ENCODE peak calls at places on chromosomes 6 and 20, in four cellular contexts. One of them, this sample, is unnamed.

GRCh38 chr6:23180504-23181293 is 611.3 kb downstream of the HDGFL1 start:
- DNase-seq in cardiac muscle cell: peak; percentile 93
- DNase-seq in HAP-1: peak; percentile 92
- DNase-seq in ascending aorta: no peak
- DNase-seq in this sample: peak; percentile 44

GRCh38 chr6:143210420-143210819 is 149.7 kb downstream of the AIG1 start:
- DNase-seq in cardiac muscle cell: no peak
- DNase-seq in HAP-1: no peak
- DNase-seq in ascending aorta: no peak
- DNase-seq in this sample: no peak

GRCh38 chr20:38671186-38671585 is 53.1 kb upstream of the SLC32A1 start:
- DNase-seq in cardiac muscle cell: no peak
- DNase-seq in ascending aorta: no peak
- DNase-seq in HAP-1: no peak
- DNase-seq in this sample: no peak

GRCh38 chr6:91088515-91088914 is 501.6 kb upstream of the MAP3K7 start:
- DNase-seq in HAP-1: no peak
- DNase-seq in ascending aorta: no peak
- DNase-seq in cardiac muscle cell: no peak
- DNase-seq in this sample: no peak

GRCh38 chr6:13545885-13546284 is 28.5 kb upstream of the SIRT5 start:
- DNase-seq in cardiac muscle cell: no peak
- DNase-seq in HAP-1: no peak
- DNase-seq in ascending aorta: no peak
- DNase-seq in this sample: no peak

GRCh38 chr6:79808846-79809245 is 138.5 kb downstream of the ELOVL4 start:
- DNase-seq in ascending aorta: no peak
- DNase-seq in HAP-1: no peak
- DNase-seq in cardiac muscle cell: no peak
- DNase-seq in this sample: no peak

GRCh38 chr20:35539756-35540212 is 2.1 kb upstream of the ERGIC3 start:
- DNase-seq in HAP-1: peak; percentile 67
- DNase-seq in ascending aorta: no peak
- DNase-seq in cardiac muscle cell: peak; percentile 47
- DNase-seq in this sample: peak; percentile 94

GRCh38 chr6:135162678-135163439 is 18.2 kb upstream of the MYB start:
- DNase-seq in cardiac muscle cell: peak; percentile 54
- DNase-seq in ascending aorta: no peak
- DNase-seq in HAP-1: peak; percentile 32
- DNase-seq in this sample: peak; percentile 67

GRCh38 chr6:88663801-88664200 is 299.6 kb downstream of the RNGTT start:
- DNase-seq in ascending aorta: no peak
- DNase-seq in HAP-1: no peak
- DNase-seq in cardiac muscle cell: no peak
- DNase-seq in this sample: no peak

GRCh38 chr6:34531580-34532201 is 24.4 kb downstream of the SPDEF start:
- DNase-seq in ascending aorta: no peak
- DNase-seq in HAP-1: no peak
- DNase-seq in cardiac muscle cell: peak; percentile 82
- DNase-seq in this sample: peak; percentile 54

GRCh38 chr6:2917065-2917464 is 14.0 kb upstream of the SERPINB9 start:
- DNase-seq in ascending aorta: peak; percentile 15
- DNase-seq in HAP-1: peak; percentile 61
- DNase-seq in cardiac muscle cell: no peak
- DNase-seq in this sample: no peak

GRCh38 chr6:21922086-21922485 is 328.5 kb downstream of the SOX4 start:
- DNase-seq in ascending aorta: no peak
- DNase-seq in HAP-1: peak; percentile 86
- DNase-seq in cardiac muscle cell: no peak
- DNase-seq in this sample: no peak

GRCh38 chr20:23147964-23148720 is 62.0 kb upstream of the CD93 start:
- DNase-seq in cardiac muscle cell: peak; percentile 53
- DNase-seq in HAP-1: no peak
- DNase-seq in ascending aorta: peak; percentile 95
- DNase-seq in this sample: no peak

GRCh38 chr20:59829415-59830106 is 103.9 kb downstream of the SYCP2 start:
- DNase-seq in HAP-1: no peak
- DNase-seq in ascending aorta: peak; percentile 53
- DNase-seq in cardiac muscle cell: no peak
- DNase-seq in this sample: no peak

GRCh38 chr6:156910938-156911337 is 133.8 kb downstream of the ARID1B start:
- DNase-seq in cardiac muscle cell: no peak
- DNase-seq in HAP-1: no peak
- DNase-seq in ascending aorta: no peak
- DNase-seq in this sample: no peak

GRCh38 chr6:105326838-105327745 is 75.8 kb downstream of the PREP start:
- DNase-seq in ascending aorta: no peak
- DNase-seq in HAP-1: no peak
- DNase-seq in cardiac muscle cell: no peak
- DNase-seq in this sample: no peak

GRCh38 chr6:140372064-140372463 is 997.6 kb upstream of the CITED2 start:
- DNase-seq in cardiac muscle cell: no peak
- DNase-seq in ascending aorta: no peak
- DNase-seq in HAP-1: no peak
- DNase-seq in this sample: no peak

GRCh38 chr6:106790146-106790770 is 160.9 kb downstream of the QRSL1 start:
- DNase-seq in HAP-1: no peak
- DNase-seq in ascending aorta: no peak
- DNase-seq in cardiac muscle cell: no peak
- DNase-seq in this sample: no peak

GRCh38 chr6:6546318-6547110 is 42.0 kb upstream of the LY86 start:
- DNase-seq in HAP-1: no peak
- DNase-seq in ascending aorta: peak; percentile 66
- DNase-seq in cardiac muscle cell: peak; percentile 41
- DNase-seq in this sample: peak; percentile 76

GRCh38 chr20:49320460-49320859 is 42.6 kb upstream of the ZNFX1 start:
- DNase-seq in HAP-1: peak; percentile 21
- DNase-seq in cardiac muscle cell: peak; percentile 74
- DNase-seq in ascending aorta: no peak
- DNase-seq in this sample: peak; percentile 55

GRCh38 chr20:49230575-49231211 is 11.5 kb downstream of the DDX27 start:
- DNase-seq in HAP-1: no peak
- DNase-seq in ascending aorta: no peak
- DNase-seq in cardiac muscle cell: peak; percentile 48
- DNase-seq in this sample: peak; percentile 93

GRCh38 chr6:149234051-149234962 is 83.2 kb upstream of the TAB2 start:
- DNase-seq in cardiac muscle cell: no peak
- DNase-seq in ascending aorta: no peak
- DNase-seq in HAP-1: no peak
- DNase-seq in this sample: no peak

GRCh38 chr20:54398814-54399213 is 76.6 kb upstream of the DOK5 start:
- DNase-seq in ascending aorta: no peak
- DNase-seq in HAP-1: no peak
- DNase-seq in cardiac muscle cell: no peak
- DNase-seq in this sample: no peak

GRCh38 chr6:117290173-117290834 is 24.9 kb downstream of the VGLL2 start:
- DNase-seq in cardiac muscle cell: no peak
- DNase-seq in HAP-1: no peak
- DNase-seq in ascending aorta: no peak
- DNase-seq in this sample: no peak

GRCh38 chr20:39823239-39823638 is 861.1 kb downstream of the DHX35 start:
- DNase-seq in ascending aorta: no peak
- DNase-seq in HAP-1: no peak
- DNase-seq in cardiac muscle cell: peak; percentile 70
- DNase-seq in this sample: no peak

GRCh38 chr6:10042280-10042679 is 372.6 kb downstream of the TFAP2A start:
- DNase-seq in cardiac muscle cell: no peak
- DNase-seq in ascending aorta: no peak
- DNase-seq in HAP-1: no peak
- DNase-seq in this sample: no peak

GRCh38 chr20:61879303-61879620 is 186.4 kb downstream of the TAF4 start:
- DNase-seq in ascending aorta: no peak
- DNase-seq in cardiac muscle cell: no peak
- DNase-seq in HAP-1: no peak
- DNase-seq in this sample: no peak

GRCh38 chr6:82057846-82058554 is 189.5 kb downstream of the IBTK start:
- DNase-seq in ascending aorta: no peak
- DNase-seq in HAP-1: no peak
- DNase-seq in cardiac muscle cell: peak; percentile 79
- DNase-seq in this sample: no peak
- H3K4me3 ChIP-seq in ascending aorta: no peak overlapping the region
- H3K4me3 ChIP-seq in HAP-1: no peak overlapping the region
- H3K4me3 ChIP-seq in cardiac muscle cell: no peak overlapping the region
- H3K4me3 ChIP-seq in this sample: no peak overlapping the region

DNA sequence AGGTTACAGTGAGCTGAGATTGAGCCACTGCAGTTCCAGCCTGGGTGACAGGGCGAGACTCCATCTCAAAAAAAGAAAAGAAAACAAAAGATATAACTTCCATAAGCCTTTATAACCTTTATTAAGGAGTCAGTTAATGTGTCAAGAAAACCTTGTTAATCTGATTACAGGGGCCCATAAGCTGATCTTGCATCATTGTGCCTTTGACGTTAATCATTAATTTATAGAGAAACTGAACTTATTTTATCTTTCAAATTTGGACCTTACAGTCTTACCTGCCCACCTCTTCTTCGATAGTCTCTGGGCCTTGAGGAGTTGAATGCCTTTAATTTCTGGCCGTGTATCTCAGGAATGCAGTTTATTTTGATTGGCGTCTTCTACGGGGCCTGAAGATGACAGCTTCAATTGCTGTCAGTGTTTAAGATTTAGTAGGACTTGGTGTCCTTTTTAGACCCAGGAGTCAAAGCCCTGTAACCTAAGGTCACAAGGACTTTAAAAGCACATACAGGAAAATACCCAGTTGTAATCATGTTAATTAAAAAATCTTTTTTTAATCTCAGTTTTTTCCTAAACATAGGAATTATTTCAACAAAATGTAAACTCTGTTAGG is 5.8 kb downstream of the ACOT13 start:
- DNase-seq in HAP-1: no peak
- DNase-seq in ascending aorta: no peak
- DNase-seq in cardiac muscle cell: no peak
- DNase-seq in this sample: no peak
- H3K9me3 ChIP-seq in HAP-1: peaks cover 10% of the 10 kb centered on the region
- H3K9me3 ChIP-seq in ascending aorta: no peaks in the 10 kb centered on the region
- H3K9me3 ChIP-seq in cardiac muscle cell: no peaks in the 10 kb centered on the region
- H3K9me3 ChIP-seq in this sample: peaks cover 32% of the 10 kb centered on the region

GRCh38 chr6:28774292-28775051 is 149.3 kb downstream of the TRIM27 start:
- DNase-seq in cardiac muscle cell: no peak
- DNase-seq in ascending aorta: no peak
- DNase-seq in HAP-1: no peak
- DNase-seq in this sample: no peak

GRCh38 chr6:28775052-28775376 is 148.8 kb downstream of the TRIM27 start:
- DNase-seq in cardiac muscle cell: no peak
- DNase-seq in ascending aorta: no peak
- DNase-seq in HAP-1: no peak
- DNase-seq in this sample: no peak

GRCh38 chr6:28770732-28771131 is 153.1 kb downstream of the TRIM27 start:
- DNase-seq in cardiac muscle cell: no peak
- DNase-seq in ascending aorta: no peak
- DNase-seq in HAP-1: no peak
- DNase-seq in this sample: no peak

GRCh38 chr6:28771401-28772267 is 152.2 kb downstream of the TRIM27 start:
- DNase-seq in ascending aorta: no peak
- DNase-seq in cardiac muscle cell: no peak
- DNase-seq in HAP-1: no peak
- DNase-seq in this sample: peak; percentile 47

GRCh38 chr6:28772480-28773381 is 151.1 kb downstream of the TRIM27 start:
- DNase-seq in ascending aorta: no peak
- DNase-seq in cardiac muscle cell: no peak
- DNase-seq in HAP-1: no peak
- DNase-seq in this sample: no peak
- H3K27me3 ChIP-seq in ascending aorta: peaks cover 8% of the 10 kb centered on the region
- H3K27me3 ChIP-seq in cardiac muscle cell: peaks cover 96% of the 10 kb centered on the region
- H3K27me3 ChIP-seq in HAP-1: no peaks in the 10 kb centered on the region
- H3K27me3 ChIP-seq in this sample: peaks cover 100% of the 10 kb centered on the region

GRCh38 chr6:108623995-108624394 is 63.3 kb downstream of the FOXO3 start:
- DNase-seq in HAP-1: no peak
- DNase-seq in ascending aorta: no peak
- DNase-seq in cardiac muscle cell: no peak
- DNase-seq in this sample: no peak

GRCh38 chr6:108621117-108621516 is 60.4 kb downstream of the FOXO3 start:
- DNase-seq in ascending aorta: peak; percentile 83
- DNase-seq in HAP-1: no peak
- DNase-seq in cardiac muscle cell: peak; percentile 49
- DNase-seq in this sample: no peak

GRCh38 chr6:108619431-108620197 is 58.9 kb downstream of the FOXO3 start:
- DNase-seq in HAP-1: no peak
- DNase-seq in cardiac muscle cell: no peak
- DNase-seq in ascending aorta: no peak
- DNase-seq in this sample: peak; percentile 33

GRCh38 chr6:108626777-108627176 is 66.1 kb downstream of the FOXO3 start:
- DNase-seq in HAP-1: no peak
- DNase-seq in ascending aorta: no peak
- DNase-seq in cardiac muscle cell: no peak
- DNase-seq in this sample: no peak

GRCh38 chr6:108622601-108623335 is 62.1 kb downstream of the FOXO3 start:
- DNase-seq in ascending aorta: peak; percentile 87
- DNase-seq in HAP-1: no peak
- DNase-seq in cardiac muscle cell: peak; percentile 92
- DNase-seq in this sample: peak; percentile 25
- H3K4me3 ChIP-seq in ascending aorta: peak overlapping the region; percentile 24
- H3K4me3 ChIP-seq in HAP-1: no peak overlapping the region
- H3K4me3 ChIP-seq in cardiac muscle cell: no peak overlapping the region
- H3K4me3 ChIP-seq in this sample: no peak overlapping the region

DNA sequence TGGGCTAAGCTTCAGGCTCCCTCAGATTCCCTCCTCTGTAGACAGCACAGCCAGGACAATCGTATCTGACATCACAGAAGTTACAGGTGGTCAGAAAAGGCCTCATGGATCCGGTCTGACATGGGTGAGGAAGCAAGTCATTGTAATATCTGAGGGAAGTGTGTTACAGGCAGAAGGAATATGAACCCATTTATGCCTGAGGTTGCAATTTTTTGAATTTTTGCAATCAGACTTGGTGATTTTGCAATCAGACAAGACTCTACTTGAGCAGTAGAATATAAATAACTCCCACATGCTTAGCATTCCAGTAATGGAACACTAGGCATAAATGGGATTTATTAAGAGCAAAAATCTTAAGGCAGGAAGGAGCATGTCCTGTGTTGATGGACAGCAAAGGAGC is 52.1 kb downstream of the CBLN4 start:
- DNase-seq in cardiac muscle cell: no peak
- DNase-seq in ascending aorta: no peak
- DNase-seq in HAP-1: no peak
- DNase-seq in this sample: no peak
- H3K9me3 ChIP-seq in cardiac muscle cell: peaks cover under 1% of the 10 kb centered on the region
- H3K9me3 ChIP-seq in ascending aorta: no peaks in the 10 kb centered on the region
- H3K9me3 ChIP-seq in HAP-1: no peaks in the 10 kb centered on the region
- H3K9me3 ChIP-seq in this sample: no peaks in the 10 kb centered on the region

GRCh38 chr6:96909826-96910225 is 12.1 kb upstream of the NDUFAF4 start:
- DNase-seq in HAP-1: no peak
- DNase-seq in cardiac muscle cell: no peak
- DNase-seq in ascending aorta: no peak
- DNase-seq in this sample: no peak

GRCh38 chr6:96911171-96911570 is 13.4 kb upstream of the KLHL32 start:
- DNase-seq in HAP-1: no peak
- DNase-seq in ascending aorta: no peak
- DNase-seq in cardiac muscle cell: no peak
- DNase-seq in this sample: no peak

DNA sequence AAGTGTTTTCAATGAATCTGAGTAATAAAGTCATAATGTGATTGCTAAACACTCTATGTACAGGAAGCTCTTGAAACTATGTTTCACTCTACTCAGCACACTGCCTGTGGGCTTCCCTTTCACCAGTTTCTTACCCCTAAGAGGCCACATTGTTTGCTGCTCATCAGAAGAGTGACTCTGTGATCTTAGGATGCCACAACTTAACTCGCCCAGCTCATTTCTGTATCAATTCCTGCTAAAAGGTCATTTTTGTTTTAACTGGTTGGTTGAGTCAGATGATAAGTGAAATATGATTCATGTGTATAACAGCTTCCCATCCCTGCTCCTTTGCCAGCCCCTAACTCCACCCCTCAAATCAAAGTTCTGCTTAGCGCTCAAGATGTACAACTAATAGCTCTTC is 9.8 kb upstream of the NDUFAF4 start:
- DNase-seq in cardiac muscle cell: peak; percentile 51
- DNase-seq in ascending aorta: no peak
- DNase-seq in HAP-1: no peak
- DNase-seq in this sample: no peak
- H3K27me3 ChIP-seq in cardiac muscle cell: peaks cover 10% of the 10 kb centered on the region
- H3K27me3 ChIP-seq in ascending aorta: no peaks in the 10 kb centered on the region
- H3K27me3 ChIP-seq in HAP-1: no peaks in the 10 kb centered on the region
- H3K27me3 ChIP-seq in this sample: no peaks in the 10 kb centered on the region

This sample was measured in WERI-Rb-1.